ENCODE peak calls at places on chromosomes 1 and 21, in eight cellular contexts. C, E, I, F, T, K, X and L are unnamed samples.

GRCh38 chr1:228092342-228093049 is 10.0 kb downstream of the ARF1 start:
- DNase-seq in T (no peak), E (no peak), I (no peak), C (no peak), X (no peak), F (no peak), K (no peak), L (no peak)

GRCh38 chr1:200856716-200857352 is 15.9 kb upstream of the GPR25 start:
- DNase-seq in F (peak), X (no peak), E (no peak), K (no peak), I (no peak), C (no peak), T (peak), L (no peak)

GRCh38 chr1:200771625-200772555 is 33.2 kb downstream of the CAMSAP2 start:
- DNase-seq in X (no peak), T (no peak), I (no peak), C (no peak), F (peak), K (no peak), E (no peak), L (no peak)

GRCh38 chr1:58436615-58437297 is 109.8 kb downstream of the OMA1 start:
- DNase-seq in X (no peak), C (no peak), F (no peak), E (no peak), K (no peak), T (no peak), I (no peak), L (no peak)

GRCh38 chr1:14598498-14599172 is at the start of gene KAZN:
- DNase-seq in I (no peak), X (peak), T (no peak), C (no peak), E (no peak), F (no peak), K (peak), L (no peak)

GRCh38 chr1:21099034-21099868 is 77.4 kb downstream of the EIF4G3 start:
- DNase-seq in K (no peak), C (no peak), T (no peak), X (no peak), I (no peak), E (no peak), F (peak), L (no peak)

GRCh38 chr1:53681647-53682368 is 57.2 kb downstream of the GLIS1 start:
- DNase-seq in E (peak), T (no peak), I (no peak), X (peak), C (peak), K (peak), F (peak), L (peak)

GRCh38 chr1:33410091-33410701 is 20.7 kb downstream of the PHC2 start:
- DNase-seq in C (no peak), F (peak), X (no peak), E (no peak), K (no peak), I (no peak), T (peak), L (no peak)

GRCh38 chr1:28501925-28502324 is 3.9 kb upstream of the RCC1 start:
- DNase-seq in K (no peak), C (no peak), X (no peak), F (no peak), T (no peak), E (no peak), I (no peak), L (no peak)

GRCh38 chr1:182641561-182641960 is 37.4 kb upstream of the RGS16 start:
- DNase-seq in K (no peak), T (no peak), X (no peak), E (no peak), I (no peak), C (no peak), F (no peak), L (peak)

GRCh38 chr1:236518343-236518742 is 5.4 kb upstream of the LGALS8 start:
- DNase-seq in C (no peak), I (no peak), F (peak), E (no peak), T (no peak), K (no peak), X (no peak), L (no peak)

GRCh38 chr1:2115008-2115921 is 65.1 kb downstream of the PRKCZ start:
- DNase-seq in C (no peak), E (no peak), F (no peak), T (no peak), I (no peak), X (no peak), K (no peak), L (peak)

GRCh38 chr1:156910309-156910782 is 10.1 kb upstream of the LRRC71 start:
- DNase-seq in X (peak), E (no peak), C (peak), F (peak), T (no peak), K (peak), I (peak), L (peak)

GRCh38 chr1:234781241-234782056 is 171.5 kb upstream of the IRF2BP2 start:
- DNase-seq in X (peak), K (no peak), C (no peak), T (no peak), E (no peak), I (no peak), F (no peak), L (no peak)

GRCh38 chr1:105886309-105886708 is 1170.2 kb upstream of the PRMT6 start:
- DNase-seq in C (no peak), F (no peak), K (no peak), X (no peak), E (no peak), I (no peak), T (no peak), L (no peak)

GRCh38 chr1:56672579-56672978 is 27.5 kb downstream of the PRKAA2 start:
- DNase-seq in C (no peak), E (no peak), X (no peak), K (no peak), F (no peak), T (no peak), I (no peak), L (no peak)

GRCh38 chr1:2543543-2544092 is 12.6 kb upstream of the TNFRSF14 start:
- DNase-seq in I (no peak), K (peak), E (no peak), C (peak), T (no peak), X (no peak), F (peak), L (no peak)

GRCh38 chr1:240732390-240732789 is 120.4 kb upstream of the GREM2 start:
- DNase-seq in X (peak), F (peak), T (peak), K (no peak), I (no peak), C (no peak), E (no peak), L (no peak)

GRCh38 chr1:20185834-20186782 is at the start of the genes PLA2G2C and UBXN10:
- DNase-seq in X (peak), I (peak), C (peak), K (peak), E (no peak), T (no peak), F (no peak), L (peak)

GRCh38 chr1:245441699-245442098 is 286.9 kb downstream of the KIF26B start:
- DNase-seq in C (no peak), E (no peak), K (no peak), T (no peak), F (peak), I (no peak), X (no peak), L (no peak)

GRCh38 chr1:18569811-18570545 is 60.7 kb upstream of the PAX7 start:
- DNase-seq in C (no peak), F (no peak), T (no peak), I (no peak), E (no peak), X (no peak), K (no peak), L (peak)

GRCh38 chr1:109272021-109272799 is 10.7 kb downstream of the PSRC1 start:
- DNase-seq in F (no peak), X (no peak), E (no peak), T (no peak), I (no peak), C (no peak), K (no peak), L (no peak)

GRCh38 chr21:43210454-43211084 is 41.8 kb downstream of the CRYAA start:
- DNase-seq in K (no peak), C (no peak), I (no peak), F (no peak), X (no peak), T (no peak), E (peak), L (no peak)

GRCh38 chr1:200775850-200776249 is 37.2 kb downstream of the CAMSAP2 start:
- DNase-seq in T (no peak), F (peak), X (no peak), I (no peak), K (no peak), C (no peak), E (no peak), L (no peak)

GRCh38 chr1:110007458-110007857 is 22.9 kb downstream of the AHCYL1 start:
- DNase-seq in X (no peak), K (no peak), C (no peak), I (no peak), F (no peak), T (no peak), E (no peak), L (no peak)

GRCh38 chr1:94522304-94522703 is 19.3 kb downstream of the F3 start:
- DNase-seq in E (no peak), K (peak), F (peak), T (peak), I (no peak), C (no peak), X (peak), L (no peak)

GRCh38 chr21:33799378-33800090 is 116.1 kb downstream of the ATP5PO start:
- DNase-seq in X (no peak), C (no peak), E (no peak), F (no peak), T (no peak), I (no peak), K (no peak), L (no peak)